ENCODE peak calls at places on chromosomes 6 and 20, in eight cellular contexts. Y is caudate nucleus; B is mucosa of descending colon; K is NCI-H2081; Z is H9; X is stimulated activated naive CD8-positive, alpha-beta T cell treated with anti-CD3 and anti-CD28 coated beads, Interleukin-15, Interleukin-2, amounts not matched to agents 100 U/mL and 50 U/mL, for 24 hours; D is stimulated activated CD4-positive, alpha-beta T cell treated with anti-CD3 and anti-CD28 coated beads, Interleukin-2, amount 100 ng/mL, for 48 hours; L is NCI-H1105. S is an unnamed sample.

GRCh38 chr6:135875446-135875845 is 23.9 kb downstream of the PDE7B start:
- DNase-seq in Z (no peak), Y (no peak), X (no peak), B (no peak), D (no peak), L (no peak), K (no peak), S (no peak)

GRCh38 chr20:61773081-61773631 is 292.5 kb downstream of the TAF4 start:
- DNase-seq in D (no peak), Z (no peak), K (no peak), L (no peak), Y (no peak), B (no peak), X (no peak), S (no peak)

GRCh38 chr6:163806761-163807499 is 392.4 kb downstream of the QKI start:
- DNase-seq in Z (peak), K (no peak), L (no peak), Y (no peak), X (no peak), D (no peak), B (no peak), S (no peak)

GRCh38 chr20:7497985-7498384 is 442.3 kb downstream of the HAO1 start:
- DNase-seq in K (no peak), Z (no peak), D (no peak), Y (no peak), X (no peak), L (no peak), B (no peak), S (no peak)

GRCh38 chr6:20583447-20583806 is 49.2 kb downstream of the CDKAL1 start:
- DNase-seq in B (no peak), D (no peak), X (no peak), Z (no peak), K (peak), Y (no peak), L (peak), S (no peak)

GRCh38 chr6:3318226-3318625 is 59.5 kb downstream of the PSMG4 start:
- DNase-seq in Z (no peak), D (peak), B (no peak), Y (no peak), X (peak), L (no peak), K (no peak), S (no peak)

GRCh38 chr6:16759646-16760535 is 1.4 kb downstream of the ATXN1 start:
- DNase-seq in B (peak), D (peak), K (peak), L (peak), Y (peak), Z (peak), X (peak), S (peak)

GRCh38 chr6:45507156-45507555 is 129.4 kb upstream of the SUPT3H start:
- DNase-seq in D (no peak), Y (no peak), B (no peak), K (no peak), L (no peak), X (no peak), Z (no peak), S (no peak)

GRCh38 chr6:15892369-15892768 is 229.5 kb upstream of the DTNBP1 start:
- DNase-seq in X (no peak), L (no peak), Y (no peak), B (no peak), D (no peak), K (no peak), Z (no peak), S (no peak)

GRCh38 chr6:102848210-102848609 is 1454.7 kb downstream of the GRIK2 start:
- DNase-seq in K (no peak), B (no peak), D (no peak), X (no peak), Z (no peak), Y (no peak), L (no peak), S (no peak)

S was measured in lower lobe of right lung.